ENCODE peak calls at places on chromosomes 4 and X, in ten cellular contexts. C is coronary artery, H is A549, N is K562, J is AG09309, V is RWPE1, A is pancreas, G is WTC11, Z is osteoblast, W is GM13977. F is an unnamed sample.
A peak's percentile ranks its signal among the peaks of the same experiment; 100 is the strongest.

GRCh38 chr4:137543198-137543597 is 10.9 kb upstream of the PCDH18 start:
- DNase-seq in J (no peak), A (no peak), H (no peak), N (no peak), W (no peak), G (peak; percentile 35), C (no peak), V (no peak), Z (no peak), F (no peak)

GRCh38 chrX:53126377-53126776 is 32.4 kb downstream of the KANTR start:
- DNase-seq in N (no peak), A (no peak), G (no peak), H (no peak), J (no peak), C (no peak), W (no peak), V (no peak), Z (no peak), F (no peak)

GRCh38 chrX:75118296-75118695 is 37.8 kb downstream of the ABCB7 start:
- DNase-seq in N (no peak), G (no peak), V (no peak), Z (no peak), W (no peak), A (no peak), C (no peak), H (no peak), J (no peak), F (no peak)

GRCh38 chr4:48483006-48483776 is at the start of gene SLC10A4:
- DNase-seq in J (no peak), N (peak; percentile 89), A (no peak), C (no peak), V (no peak), W (peak; percentile 69), H (peak; percentile 6), G (peak; percentile 61), Z (peak; percentile 79), F (no peak)

GRCh38 chr4:169565606-169566351 is 46.6 kb downstream of the NEK1 start:
- DNase-seq in A (no peak), J (no peak), W (no peak), Z (no peak), H (no peak), V (no peak), N (no peak), C (no peak), G (no peak), F (no peak)

GRCh38 chrX:153521034-153521433 is 3.6 kb downstream of the ATP2B3 start:
- DNase-seq in A (no peak), Z (peak; percentile 94), V (no peak), N (no peak), J (no peak), W (no peak), H (no peak), G (no peak), C (no peak), F (no peak)

GRCh38 chr4:177505171-177505615 is 63.0 kb upstream of the AGA start:
- DNase-seq in H (no peak), V (no peak), W (no peak), C (no peak), N (peak; percentile 19), A (no peak), G (peak; percentile 65), J (no peak), Z (no peak), F (no peak)

GRCh38 chrX:1500701-1501624 is 36.0 kb downstream of the P2RY8 start:
- DNase-seq in H (no peak), W (peak; percentile 75), J (no peak), C (peak; percentile 43), A (no peak), V (no peak), N (no peak), G (no peak), Z (peak; percentile 48), F (no peak)

GRCh38 chr4:5976431-5976830 is 41.8 kb downstream of the C4orf50 start:
- DNase-seq in H (peak; percentile 17), W (no peak), N (no peak), G (no peak), J (no peak), C (peak; percentile 33), Z (no peak), V (no peak), A (no peak), F (peak; percentile 28)

GRCh38 chr4:10567766-10568165 is 110.5 kb upstream of the ZNF518B start:
- DNase-seq in N (no peak), H (no peak), W (no peak), J (no peak), Z (no peak), A (no peak), G (no peak), C (no peak), V (no peak), F (no peak)

GRCh38 chr4:35793045-35793722 is 451.1 kb downstream of the ARAP2 start:
- DNase-seq in N (no peak), W (no peak), Z (no peak), J (no peak), H (no peak), G (no peak), V (no peak), A (no peak), C (no peak), F (no peak)

GRCh38 chrX:34884693-34885277 is 57.8 kb upstream of the FAM47B start:
- DNase-seq in W (no peak), Z (peak; percentile 42), G (no peak), N (no peak), A (no peak), J (no peak), C (no peak), H (peak; percentile 73), V (peak; percentile 53), F (no peak)

GRCh38 chrX:21745756-21746155 is 12.2 kb downstream of the SMPX start:
- DNase-seq in C (no peak), G (peak; percentile 25), J (no peak), H (peak; percentile 24), W (peak; percentile 11), Z (no peak), V (peak; percentile 2), A (no peak), N (peak; percentile 9), F (no peak)

GRCh38 chr4:106587558-106587957 is 219.0 kb upstream of the GIMD1 start:
- DNase-seq in Z (peak; percentile 64), G (no peak), C (no peak), W (no peak), H (peak; percentile 9), J (peak; percentile 76), V (peak; percentile 38), A (no peak), N (no peak), F (no peak)

GRCh38 chr4:156781852-156782251 is 189.7 kb downstream of the PDGFC start:
- DNase-seq in Z (no peak), C (no peak), N (no peak), G (no peak), J (no peak), W (no peak), V (peak; percentile 58), A (no peak), H (peak; percentile 9), F (no peak)

GRCh38 chr4:38857354-38858096 is 908 bp upstream of the TLR6 start:
- DNase-seq in G (no peak), N (peak; percentile 50), C (peak; percentile 78), W (peak; percentile 38), A (no peak), H (peak; percentile 88), J (peak; percentile 45), V (peak; percentile 80), Z (peak; percentile 92), F (peak; percentile 87)

DNA sequence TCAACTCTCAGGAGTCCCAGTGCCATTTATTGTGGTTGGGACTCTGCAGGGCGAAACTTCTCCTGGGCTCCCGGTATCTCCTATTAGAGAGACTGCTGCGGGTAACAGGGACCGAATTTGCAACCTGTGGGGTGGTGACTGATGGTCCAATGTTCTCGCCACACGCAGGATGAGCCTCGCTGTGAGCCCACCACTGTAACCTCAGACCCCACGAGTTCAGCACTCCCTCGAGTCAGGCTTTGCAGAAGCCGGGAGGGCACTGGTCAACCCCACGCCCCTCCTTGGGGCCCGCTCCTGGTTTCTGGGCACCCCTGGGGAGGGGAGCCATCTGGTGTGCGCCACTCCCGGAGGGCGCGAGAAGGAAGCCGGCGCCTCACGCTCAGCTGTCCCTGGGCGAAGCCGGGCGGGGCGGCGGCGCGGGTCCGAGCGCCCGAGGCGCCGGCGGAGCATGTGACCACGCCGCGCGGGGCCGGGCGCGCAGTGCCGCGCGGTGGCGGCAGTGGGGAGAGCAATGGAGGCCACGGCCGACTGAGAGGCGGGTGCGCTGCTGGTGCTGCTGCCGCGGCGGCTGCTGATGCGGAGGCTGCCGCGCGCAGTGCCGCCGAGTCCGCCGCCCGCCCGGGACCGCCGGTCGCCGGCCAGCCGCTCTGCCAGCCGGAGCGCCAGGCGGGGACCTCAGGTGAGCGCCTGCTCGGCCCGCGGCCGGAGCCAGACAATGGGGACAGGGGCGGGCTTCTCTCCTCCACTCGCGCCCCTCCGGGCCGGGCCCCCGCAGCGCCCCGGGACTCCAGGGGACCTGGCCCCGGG is 100.1 kb downstream of the CEP135 start:
- DNase-seq in A (peak; percentile 64), V (peak; percentile 52), W (peak; percentile 87), H (peak; percentile 45), Z (peak; percentile 92), G (peak; percentile 70), C (no peak), J (peak; percentile 1), N (peak; percentile 70), F (no peak)
- TF ChIP-seq CTCF in A (no peak), V (peak; percentile 76), W (peak; percentile 81), H (peak; percentile 43), Z (no peak), G (no peak), C (no peak), J (peak; percentile 23), N (peak; percentile 76), F (peak; percentile 39)

GRCh38 chrX:118652717-118653116 is 74.7 kb upstream of the IL13RA1 start:
- DNase-seq in C (no peak), J (peak; percentile 17), W (no peak), G (no peak), H (no peak), A (no peak), N (no peak), Z (peak; percentile 50), V (no peak), F (no peak)
- TF ChIP-seq CTCF in C (no peak), J (no peak), W (no peak), G (no peak), H (no peak), A (no peak), N (no peak), Z (no peak), V (no peak), F (no peak)

GRCh38 chr4:99201687-99202086 is 17.4 kb downstream of the ADH6 start:
- DNase-seq in G (no peak), C (no peak), A (no peak), N (no peak), W (no peak), J (peak; percentile 14), H (no peak), Z (peak; percentile 17), V (no peak), F (no peak)
- TF ChIP-seq CTCF in G (no peak), C (no peak), A (no peak), N (no peak), W (no peak), J (peak; percentile 26), H (no peak), Z (peak; percentile 48), V (no peak), F (no peak)

DNA sequence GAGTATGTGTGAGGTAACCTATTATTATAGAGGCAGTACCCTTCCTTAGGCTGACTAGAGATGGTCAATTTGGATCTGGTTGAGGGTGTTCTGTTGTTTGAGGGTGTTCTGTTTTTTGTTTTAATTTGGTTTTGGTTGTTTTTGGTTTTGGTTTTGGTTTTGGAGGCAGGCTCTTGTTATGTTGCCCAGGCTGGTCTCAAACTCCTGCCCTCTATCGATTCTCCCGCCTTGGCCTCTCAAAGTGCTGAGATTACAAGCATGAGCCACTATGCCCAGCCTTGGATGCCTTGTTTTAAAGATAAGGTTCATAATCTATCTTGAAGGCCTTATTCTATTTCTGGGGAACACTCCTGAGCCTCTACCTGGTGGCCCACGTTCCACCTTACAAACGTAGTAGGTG is 902 bp downstream of the CXorf65 start:
- DNase-seq in N (no peak), C (no peak), Z (no peak), V (no peak), W (no peak), J (no peak), G (no peak), H (no peak), A (no peak), F (no peak)
- TF ChIP-seq CTCF in N (no peak), C (no peak), Z (no peak), V (no peak), W (no peak), J (no peak), G (no peak), H (no peak), A (no peak), F (no peak)